ENCODE peak calls at places on chromosome 2, in six cellular contexts. O is K562, Q is GM12891, R is GM12878, B is H1, V is HepG2. L is an unnamed sample.

GRCh38 chr2:157831573-157832315 is 44.4 kb downstream of the ACVR1 start:
- DNase-seq in O (no peak), Q (no peak), R (no peak), B (no peak), V (no peak), L (no peak)

GRCh38 chr2:20590704-20591515 is 60.0 kb downstream of the HS1BP3 start:
- DNase-seq in O (no peak), Q (no peak), R (no peak), B (no peak), V (no peak), L (no peak)

GRCh38 chr2:20440001-20440560 is 6.8 kb upstream of the RHOB start:
- DNase-seq in O (no peak), Q (no peak), R (no peak), B (no peak), V (no peak), L (no peak)

GRCh38 chr2:70608373-70608772 is 54.7 kb upstream of the TGFA start:
- DNase-seq in O (no peak), Q (no peak), R (no peak), B (no peak), V (no peak), L (no peak)

GRCh38 chr2:106195996-106196395 is 1.9 kb upstream of the UXS1 start:
- DNase-seq in O (no peak), Q (no peak), R (no peak), B (no peak), V (no peak), L (no peak)

GRCh38 chr2:16613475-16613874 is 52.2 kb downstream of the CYRIA start:
- DNase-seq in O (peak), Q (no peak), R (no peak), B (no peak), V (peak), L (no peak)

GRCh38 chr2:207229161-207229560 is 63.4 kb upstream of the KLF7 start:
- DNase-seq in O (no peak), Q (no peak), R (no peak), B (no peak), V (no peak), L (no peak)

GRCh38 chr2:148651972-148652371 is 7.4 kb downstream of the EPC2 start:
- DNase-seq in O (no peak), Q (no peak), R (no peak), B (no peak), V (no peak), L (no peak)

GRCh38 chr2:96856776-96857673 is 791 bp downstream of the ANKRD39 start:
- DNase-seq in O (peak), Q (no peak), R (no peak), B (no peak), V (peak), L (no peak)

GRCh38 chr2:24241528-24241927 is 66.7 kb downstream of the FAM228A start:
- DNase-seq in O (no peak), Q (no peak), R (no peak), B (no peak), V (no peak), L (no peak)

GRCh38 chr2:95530734-95531133 is 46.2 kb upstream of the TRIM43B start:
- DNase-seq in O (no peak), Q (peak), R (peak), B (no peak), V (no peak), L (peak)

GRCh38 chr2:70690846-70691245 is 77.2 kb downstream of the ADD2 start:
- DNase-seq in O (no peak), Q (no peak), R (no peak), B (no peak), V (no peak), L (no peak)

GRCh38 chr2:229922449-229923386 is at the start of gene FBXO36:
- DNase-seq in O (peak), Q (peak), R (no peak), B (no peak), V (peak), L (peak)

GRCh38 chr2:3492951-3493609 is 26.3 kb downstream of the ADI1 start:
- DNase-seq in O (no peak), Q (no peak), R (no peak), B (no peak), V (peak), L (no peak)

GRCh38 chr2:60413819-60414178 is 139.7 kb downstream of the BCL11A start:
- DNase-seq in O (no peak), Q (no peak), R (peak), B (no peak), V (no peak), L (peak)

GRCh38 chr2:29920130-29920577 is 1.2 kb downstream of the ALK start:
- DNase-seq in O (peak), Q (peak), R (no peak), B (no peak), V (no peak), L (no peak)

GRCh38 chr2:132415256-132416079 is 1.1 kb upstream of the GPR39 start:
- DNase-seq in O (no peak), Q (no peak), R (no peak), B (no peak), V (no peak), L (no peak)

GRCh38 chr2:133247613-133248012 is 320.6 kb downstream of the NCKAP5 start:
- DNase-seq in O (no peak), Q (no peak), R (peak), B (no peak), V (no peak), L (no peak)

GRCh38 chr2:33297748-33298035 is 178.8 kb upstream of the RASGRP3 start:
- DNase-seq in O (no peak), Q (no peak), R (no peak), B (no peak), V (no peak), L (no peak)

GRCh38 chr2:176554107-176555048 is 285.1 kb downstream of the MTX2 start:
- DNase-seq in O (peak), Q (peak), R (peak), B (no peak), V (peak), L (peak)

GRCh38 chr2:196066794-196067382 is 1.7 kb downstream of the DNAH7 start:
- DNase-seq in O (peak), Q (no peak), R (no peak), B (no peak), V (no peak), L (peak)

GRCh38 chr2:112253261-112253807 is 1.5 kb downstream of the ZC3H8 start:
- DNase-seq in O (no peak), Q (no peak), R (no peak), B (no peak), V (no peak), L (no peak)

GRCh38 chr2:177265834-177266817 is 1.6 kb upstream of the NFE2L2 start:
- DNase-seq in O (peak), Q (no peak), R (no peak), B (no peak), V (peak), L (no peak)

GRCh38 chr2:240672701-240673190 is 9.9 kb downstream of the AQP12B start:
- DNase-seq in O (no peak), Q (no peak), R (no peak), B (no peak), V (no peak), L (no peak)

GRCh38 chr2:195520671-195521155 is 136.3 kb upstream of the SLC39A10 start:
- DNase-seq in O (peak), Q (no peak), R (no peak), B (no peak), V (no peak), L (no peak)

GRCh38 chr2:143452817-143453462 is 323.7 kb downstream of the ARHGAP15 start:
- DNase-seq in O (no peak), Q (no peak), R (no peak), B (no peak), V (no peak), L (no peak)

GRCh38 chr2:3424171-3424795 is 44.8 kb downstream of the TRAPPC12 start:
- DNase-seq in O (no peak), Q (no peak), R (no peak), B (no peak), V (no peak), L (no peak)

GRCh38 chr2:19971691-19972090 is 18.2 kb downstream of the WDR35 start:
- DNase-seq in O (no peak), Q (no peak), R (no peak), B (no peak), V (no peak), L (no peak)

GRCh38 chr2:15284601-15285000 is 276.5 kb downstream of the NBAS start:
- DNase-seq in O (no peak), Q (no peak), R (no peak), B (no peak), V (no peak), L (no peak)

GRCh38 chr2:215598376-215598975 is 162.6 kb upstream of the FN1 start:
- DNase-seq in O (peak), Q (no peak), R (no peak), B (no peak), V (no peak), L (no peak)

GRCh38 chr2:239409976-239410375 is 9.2 kb upstream of the HDAC4 start:
- DNase-seq in O (no peak), Q (no peak), R (no peak), B (no peak), V (no peak), L (no peak)

GRCh38 chr2:12881952-12882351 is 165.2 kb downstream of the TRIB2 start:
- DNase-seq in O (no peak), Q (no peak), R (no peak), B (no peak), V (no peak), L (no peak)

GRCh38 chr2:152504618-152505017 is 169.6 kb downstream of the FMNL2 start:
- DNase-seq in O (no peak), Q (no peak), R (no peak), B (no peak), V (no peak), L (no peak)

GRCh38 chr2:216911886-216912285 is 52.0 kb upstream of the TNP1 start:
- DNase-seq in O (no peak), Q (no peak), R (no peak), B (no peak), V (no peak), L (no peak)

GRCh38 chr2:208595386-208596275 is 189.0 kb downstream of the PTH2R start:
- DNase-seq in O (peak), Q (no peak), R (no peak), B (no peak), V (no peak), L (no peak)

GRCh38 chr2:71347517-71347916 is 15.9 kb downstream of the ZNF638 start:
- DNase-seq in O (peak), Q (no peak), R (no peak), B (no peak), V (no peak), L (no peak)

GRCh38 chr2:9797681-9798556 is 45.4 kb upstream of the TAF1B start:
- DNase-seq in O (no peak), Q (no peak), R (no peak), B (no peak), V (peak), L (no peak)

DNA sequence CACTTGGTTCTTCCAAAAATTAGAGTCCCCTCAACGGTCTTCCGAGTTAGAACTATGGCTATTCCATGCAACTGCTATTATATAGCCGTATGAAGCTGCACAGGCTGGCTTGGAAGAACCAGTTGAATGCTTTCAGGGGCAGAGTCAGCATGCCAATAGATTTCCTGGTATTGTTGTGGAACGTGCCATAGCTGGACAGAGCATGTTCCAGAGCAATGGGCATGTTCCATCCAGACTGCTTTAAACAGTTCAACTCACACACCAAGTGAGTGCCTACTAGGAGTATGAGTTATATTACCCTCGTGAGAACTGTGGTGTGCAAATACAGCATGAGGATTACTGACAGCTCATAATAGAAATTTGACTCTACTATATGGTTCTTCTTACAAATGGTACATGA is 682.0 kb downstream of the SATB2 start:
- DNase-seq in O (no peak), Q (no peak), R (no peak), B (no peak), V (no peak), L (no peak)
- TF ChIP-seq POLR2AphosphoS5 in O (no peak), Q (no peak), R (no peak), B (no peak), V (no peak), L (no peak)

GRCh38 chr2:190407246-190407661 is 901 bp upstream of the MFSD6 start:
- DNase-seq in O (no peak), Q (no peak), R (no peak), B (no peak), V (no peak), L (no peak)

GRCh38 chr2:190406805-190407204 is 1.4 kb upstream of the MFSD6 start:
- DNase-seq in O (no peak), Q (no peak), R (no peak), B (no peak), V (no peak), L (no peak)

GRCh38 chr2:190408538-190409271 is 550 bp downstream of the MFSD6 start:
- DNase-seq in O (peak), Q (peak), R (no peak), B (no peak), V (no peak), L (peak)

GRCh38 chr2:190409616-190410015 is 1.5 kb downstream of the MFSD6 start:
- DNase-seq in O (no peak), Q (no peak), R (no peak), B (no peak), V (no peak), L (no peak)

GRCh38 chr2:190407662-190408537 is at the start of gene MFSD6:
- DNase-seq in O (peak), Q (peak), R (no peak), B (no peak), V (no peak), L (peak)
- TF ChIP-seq POLR2A in O (no peak), Q (no peak), R (peak), B (peak), V (no peak), L (peak)

GRCh38 chr2:137706786-137707613 is 257.3 kb upstream of the HNMT start:
- DNase-seq in O (no peak), Q (no peak), R (no peak), B (no peak), V (no peak), L (no peak)
- TF ChIP-seq TAF1 in O (no peak), Q (no peak), R (no peak), B (no peak), V (no peak), L (no peak)

GRCh38 chr2:42858140-42859005 is 66.0 kb upstream of the HAAO start:
- DNase-seq in O (no peak), Q (no peak), R (no peak), B (no peak), V (no peak), L (no peak)
- TF ChIP-seq POLR2AphosphoS5 in O (no peak), Q (no peak), R (no peak), B (no peak), V (no peak), L (no peak)

GRCh38 chr2:219570194-219570923 is 980 bp downstream of the OBSL1 start:
- DNase-seq in O (peak), Q (no peak), R (no peak), B (no peak), V (no peak), L (peak)
- TF ChIP-seq POLR2A in O (no peak), Q (no peak), R (no peak), B (peak), V (peak), L (no peak)

GRCh38 chr2:43123981-43124666 is 102.3 kb downstream of the ZFP36L2 start:
- DNase-seq in O (no peak), Q (no peak), R (no peak), B (no peak), V (no peak), L (no peak)
- TF ChIP-seq TAF1 in O (no peak), Q (no peak), R (no peak), B (no peak), V (no peak), L (no peak)

GRCh38 chr2:238255636-238256035 is 15.8 kb upstream of the HES6 start:
- DNase-seq in O (no peak), Q (no peak), R (no peak), B (no peak), V (no peak), L (no peak)
- TF ChIP-seq POLR2AphosphoS5 in O (no peak), Q (no peak), R (no peak), B (no peak), V (no peak), L (no peak)

GRCh38 chr2:31541853-31542252 is 38.9 kb downstream of the SRD5A2 start:
- DNase-seq in O (no peak), Q (no peak), R (no peak), B (no peak), V (no peak), L (no peak)

GRCh38 chr2:31553362-31553761 is 27.4 kb downstream of the SRD5A2 start:
- DNase-seq in O (no peak), Q (no peak), R (no peak), B (no peak), V (no peak), L (no peak)

GRCh38 chr2:31547485-31547884 is 33.3 kb downstream of the SRD5A2 start:
- DNase-seq in O (no peak), Q (no peak), R (no peak), B (no peak), V (no peak), L (no peak)
- TF ChIP-seq POLR2A in O (no peak), Q (no peak), R (no peak), B (no peak), V (no peak), L (no peak)